ENCODE peak calls at places on chromosome 14, in four cellular contexts. H, I, D and Q are unnamed samples.

GRCh38 chr14:94594441-94594840 is 13.2 kb downstream of the SERPINA5 start:
- DNase-seq in H (no peak), I (no peak), D (no peak), Q (no peak)

GRCh38 chr14:35632276-35633071 is 98.5 kb downstream of the INSM2 start:
- DNase-seq in H (peak; percentile 7), I (peak; percentile 48), D (no peak), Q (peak; percentile 66)

GRCh38 chr14:105484069-105484996 is 2.4 kb upstream of the CRIP1 start:
- DNase-seq in H (no peak), I (peak; percentile 36), D (peak; percentile 67), Q (peak; percentile 76)

GRCh38 chr14:102516531-102517411 is 7.2 kb upstream of the ANKRD9 start:
- DNase-seq in H (no peak), I (peak; percentile 32), D (peak; percentile 73), Q (no peak)

GRCh38 chr14:93114068-93114710 is 1.5 kb downstream of the ITPK1 start:
- DNase-seq in H (no peak), I (no peak), D (no peak), Q (no peak)

GRCh38 chr14:75911883-75912282 is 69.9 kb downstream of the TGFB3 start:
- DNase-seq in H (peak; percentile 61), I (peak; percentile 69), D (no peak), Q (no peak)

GRCh38 chr14:55104051-55104954 is 24.7 kb upstream of the LGALS3 start:
- DNase-seq in H (no peak), I (no peak), D (no peak), Q (no peak)

GRCh38 chr14:54486685-54487084 is 2.1 kb downstream of the GMFB start:
- DNase-seq in H (no peak), I (no peak), D (no peak), Q (no peak)

GRCh38 chr14:99976021-99976420 is 89.2 kb upstream of the EVL start:
- DNase-seq in H (no peak), I (no peak), D (no peak), Q (no peak)

GRCh38 chr14:56659964-56660551 is 80.5 kb downstream of the TMEM260 start:
- DNase-seq in H (peak; percentile 36), I (peak; percentile 61), D (no peak), Q (peak; percentile 51)

GRCh38 chr14:68384335-68384734 is 408.5 kb downstream of the ZFP36L1 start:
- DNase-seq in H (no peak), I (no peak), D (peak; percentile 32), Q (peak; percentile 63)

GRCh38 chr14:38056270-38056669 is 151.4 kb upstream of the SSTR1 start:
- DNase-seq in H (no peak), I (no peak), D (no peak), Q (no peak)

GRCh38 chr14:60310086-60310684 is 61.2 kb downstream of the PPM1A start:
- DNase-seq in H (no peak), I (no peak), D (no peak), Q (no peak)

GRCh38 chr14:65348137-65348536 is 64.4 kb upstream of the FUT8 start:
- DNase-seq in H (no peak), I (no peak), D (no peak), Q (no peak)

GRCh38 chr14:103880334-103880985 is 33.1 kb upstream of the PPP1R13B start:
- DNase-seq in H (peak; percentile 53), I (peak; percentile 61), D (peak; percentile 86), Q (peak; percentile 83)

GRCh38 chr14:100120522-100121269 is 38.7 kb downstream of the DEGS2 start:
- DNase-seq in H (no peak), I (no peak), D (no peak), Q (no peak)

GRCh38 chr14:71236430-71236829 is 329.2 kb downstream of the PCNX1 start:
- DNase-seq in H (no peak), I (no peak), D (no peak), Q (peak; percentile 37)

GRCh38 chr14:99654235-99655000 is 9.5 kb downstream of the HHIPL1 start:
- DNase-seq in H (peak; percentile 76), I (peak; percentile 80), D (no peak), Q (peak; percentile 79)

GRCh38 chr14:67538501-67538900 is 5.4 kb downstream of the PLEKHH1 start:
- DNase-seq in H (no peak), I (no peak), D (no peak), Q (no peak)

GRCh38 chr14:74988993-74989392 is 13.7 kb upstream of the EIF2B2 start:
- DNase-seq in H (no peak), I (no peak), D (no peak), Q (no peak)

GRCh38 chr14:94125659-94126418 is 3.6 kb downstream of the IFI27L2 start:
- DNase-seq in H (no peak), I (no peak), D (no peak), Q (no peak)

GRCh38 chr14:23640524-23641141 is 4.5 kb downstream of the DHRS2 start:
- DNase-seq in H (no peak), I (peak; percentile 63), D (peak; percentile 52), Q (peak; percentile 65)

GRCh38 chr14:99725774-99726537 is 41.9 kb downstream of the CYP46A1 start:
- DNase-seq in H (no peak), I (no peak), D (no peak), Q (no peak)

GRCh38 chr14:96119947-96120346 is 80.8 kb downstream of the C14orf132 start:
- DNase-seq in H (no peak), I (peak; percentile 23), D (no peak), Q (no peak)

GRCh38 chr14:73230051-73230450 is 7.3 kb upstream of the PAPLN start:
- DNase-seq in H (no peak), I (no peak), D (no peak), Q (no peak)

GRCh38 chr14:73491256-73491976 is 683 bp downstream of the RIOX1 start:
- DNase-seq in H (peak; percentile 65), I (peak; percentile 60), D (peak; percentile 59), Q (peak; percentile 49)

GRCh38 chr14:104956290-104956890 is 21.8 kb downstream of the AHNAK2 start:
- DNase-seq in H (no peak), I (no peak), D (no peak), Q (no peak)

GRCh38 chr14:89027097-89027740 is 202.8 kb downstream of the TTC8 start:
- DNase-seq in H (no peak), I (peak; percentile 42), D (peak; percentile 67), Q (peak; percentile 33)

GRCh38 chr14:39491134-39491541 is 58.9 kb upstream of the FBXO33 start:
- DNase-seq in H (peak; percentile 18), I (peak; percentile 66), D (no peak), Q (peak; percentile 38)

GRCh38 chr14:104390221-104390931 is 189.2 kb upstream of the C14orf180 start:
- DNase-seq in H (no peak), I (no peak), D (no peak), Q (no peak)

GRCh38 chr14:74237441-74237840 is 1.8 kb upstream of the VSX2 start:
- DNase-seq in H (no peak), I (no peak), D (no peak), Q (no peak)

GRCh38 chr14:88993946-88994345 is 169.5 kb downstream of the TTC8 start:
- DNase-seq in H (peak; percentile 87), I (peak; percentile 77), D (no peak), Q (peak; percentile 58)

GRCh38 chr14:100376751-100377171 is 53.6 kb downstream of the SLC25A47 start:
- DNase-seq in H (no peak), I (peak; percentile 46), D (no peak), Q (peak; percentile 29)

GRCh38 chr14:103908580-103908979 is 19.7 kb upstream of the TDRD9 start:
- DNase-seq in H (no peak), I (no peak), D (no peak), Q (no peak)

GRCh38 chr14:35122696-35123387 is 490 bp downstream of the PRORP start:
- DNase-seq in H (peak; percentile 51), I (peak; percentile 66), D (no peak), Q (peak; percentile 54)

GRCh38 chr14:95125951-95126350 is 31.4 kb downstream of the DICER1 start:
- DNase-seq in H (no peak), I (no peak), D (no peak), Q (no peak)

GRCh38 chr14:68285421-68286179 is 466.0 kb downstream of the RAD51B start:
- DNase-seq in H (no peak), I (no peak), D (no peak), Q (peak; percentile 73)

GRCh38 chr14:61034416-61035100 is 53.5 kb downstream of the SLC38A6 start:
- DNase-seq in H (no peak), I (no peak), D (no peak), Q (no peak)

DNA sequence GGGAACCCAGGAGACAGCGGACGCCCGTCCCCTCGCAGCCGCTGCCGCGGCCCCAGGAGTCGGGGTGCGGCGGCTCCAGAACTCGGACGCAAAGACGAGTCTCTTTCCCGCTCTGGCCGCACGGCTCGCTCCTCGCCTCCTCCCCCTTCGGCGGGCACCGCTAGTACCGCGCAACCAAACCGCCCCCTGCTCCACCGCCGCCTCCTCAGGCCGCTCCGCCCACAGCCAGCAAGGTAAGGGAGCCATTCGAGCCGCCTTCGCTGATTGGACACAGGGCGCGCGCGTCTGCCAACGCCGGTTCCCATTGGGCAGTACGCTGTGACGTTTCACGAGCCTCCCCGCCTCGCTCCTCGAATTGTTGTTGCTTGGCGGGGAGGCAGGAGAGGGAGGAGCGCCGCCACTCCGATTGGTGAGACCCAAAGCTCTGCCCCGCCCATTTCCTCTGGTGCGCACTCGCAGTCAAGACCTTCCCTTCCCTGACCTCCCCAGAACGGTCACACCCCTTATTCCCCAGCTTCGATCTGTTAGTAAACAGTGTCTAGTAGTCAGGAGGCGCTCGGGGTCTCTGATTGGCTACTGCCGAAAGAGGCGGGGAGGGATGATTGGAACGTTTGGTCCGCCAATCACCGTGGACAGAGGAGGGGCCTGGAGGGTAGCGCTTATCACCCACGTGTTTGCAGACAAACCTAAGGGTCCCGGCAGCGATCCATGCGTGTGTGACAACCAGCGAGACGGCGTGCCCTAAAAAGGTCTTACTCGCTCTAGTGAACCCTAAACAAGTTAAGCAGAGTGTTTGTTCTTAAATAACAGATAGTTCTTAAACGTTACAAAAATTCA is at the start of gene RPS6KA5:
- DNase-seq in H (peak; percentile 100), I (peak; percentile 100), D (peak; percentile 100), Q (peak; percentile 100)
- TF ChIP-seq CTCF in H (no peak), I (no peak), D (no peak), Q (no peak)

GRCh38 chr14:79809849-79810612 is 401.3 kb downstream of the DIO2 start:
- DNase-seq in H (no peak), I (peak; percentile 45), D (no peak), Q (no peak)
- TF ChIP-seq CTCF in H (peak; percentile 23), I (peak; percentile 16), D (peak; percentile 8), Q (no peak)

DNA sequence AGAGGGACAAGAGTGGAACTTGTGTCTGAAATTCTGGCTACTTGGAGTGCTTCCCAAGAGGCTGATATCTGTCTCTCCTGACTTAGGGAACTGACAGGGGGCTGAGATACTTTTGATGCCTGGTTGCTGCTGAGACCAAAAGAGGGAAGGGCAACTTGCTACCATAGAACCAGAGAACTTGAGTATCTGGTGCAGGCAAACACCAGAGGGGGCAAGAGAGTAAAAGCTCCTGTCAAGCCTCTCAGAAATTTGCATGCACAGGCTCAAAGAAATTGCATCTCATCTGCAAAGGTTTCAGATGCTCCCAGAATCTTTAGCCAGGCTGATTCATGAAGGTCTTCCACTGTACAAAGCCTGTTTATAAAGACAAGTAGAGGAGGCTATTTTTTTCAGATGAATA is 391.3 kb upstream of the FOXG1 start:
- DNase-seq in H (peak; percentile 47), I (peak; percentile 52), D (no peak), Q (no peak)
- TF ChIP-seq CTCF in H (peak; percentile 46), I (peak; percentile 48), D (no peak), Q (no peak)

DNA sequence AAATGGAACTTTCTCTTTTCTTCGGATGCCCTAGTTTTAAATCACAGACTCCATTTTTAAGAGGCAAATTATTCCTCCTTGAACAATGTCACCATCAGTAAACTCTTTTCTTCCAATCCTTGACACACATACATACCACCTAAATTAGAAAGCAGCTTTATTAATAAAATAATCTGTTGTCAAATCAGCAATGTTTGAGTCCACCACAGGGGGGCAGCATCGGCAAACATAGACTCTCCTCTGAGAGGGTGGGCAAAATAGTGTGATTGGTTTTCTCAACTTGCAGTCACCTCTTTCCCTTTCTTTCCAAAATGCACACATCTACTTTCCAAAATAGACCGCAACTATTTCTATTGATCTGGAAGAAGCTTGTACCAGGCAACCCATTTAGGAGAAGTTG is 438.4 kb upstream of the OR4E1 start:
- DNase-seq in H (no peak), I (peak; percentile 1), D (peak; percentile 6), Q (no peak)
- TF ChIP-seq CTCF in H (peak; percentile 37), I (peak; percentile 31), D (peak; percentile 44), Q (peak; percentile 23)